ENCODE peak calls at places on chromosomes 7 and 10, in six cellular contexts. V is A172; W is stimulated activated CD4-positive, alpha-beta T cell treated with anti-CD3 and anti-CD28 coated beads, Interleukin-1b, Interleukin-23, amount 100 ng/mL, for 48 hours; E is omental fat pad; G is EH; T is activated T-cell treated with anti-CD3 and anti-CD28 coated beads, Interleukin-2, amount 50 U/mL, for 72 hours. J is an unnamed sample.
A peak's percentile ranks its signal among the peaks of the same experiment; 100 is the strongest.

GRCh38 chr7:1705856-1706255 is 35.8 kb downstream of the ELFN1 start:
- DNase-seq in E (peak; percentile 7), T (no peak), W (no peak), V (no peak), G (no peak), J (no peak)

GRCh38 chr10:100890696-100891271 is 22.0 kb upstream of the SLF2 start:
- DNase-seq in V (peak; percentile 98), G (peak; percentile 98), E (no peak), T (no peak), W (no peak), J (no peak)

GRCh38 chr10:35505241-35505873 is 99.8 kb upstream of the GJD4 start:
- DNase-seq in G (no peak), V (no peak), W (no peak), E (no peak), T (no peak), J (no peak)

GRCh38 chr7:108222236-108222892 is 92.2 kb upstream of the LAMB4 start:
- DNase-seq in W (no peak), E (no peak), G (peak; percentile 85), V (no peak), T (no peak), J (no peak)

GRCh38 chr7:44212018-44212417 is 11.2 kb downstream of the YKT6 start:
- DNase-seq in G (no peak), W (no peak), T (no peak), E (no peak), V (no peak), J (no peak)

GRCh38 chr10:2137549-2138174 is 400.3 kb upstream of the ADARB2 start:
- DNase-seq in E (no peak), T (no peak), V (peak; percentile 5), G (no peak), W (no peak), J (peak; percentile 52)

GRCh38 chr7:75611557-75612178 is 119.5 kb downstream of the SPDYE5 start:
- DNase-seq in G (no peak), T (no peak), V (no peak), E (no peak), W (no peak), J (no peak)

GRCh38 chr10:124701881-124702656 is 42.1 kb downstream of the FAM53B start:
- DNase-seq in V (no peak), G (no peak), W (peak; percentile 67), T (peak; percentile 40), E (no peak), J (no peak)

GRCh38 chr7:148566736-148567135 is 23.8 kb upstream of the C7orf33 start:
- DNase-seq in W (no peak), V (no peak), T (no peak), E (no peak), G (no peak), J (no peak)

GRCh38 chr7:44796034-44796503 is 412 bp upstream of the PPIA start:
- DNase-seq in W (no peak), E (no peak), T (no peak), V (peak; percentile 66), G (peak; percentile 73), J (peak; percentile 91)

GRCh38 chr7:92639213-92639896 is 49.2 kb upstream of the FAM133B start:
- DNase-seq in T (no peak), W (no peak), V (peak; percentile 51), G (no peak), E (no peak), J (no peak)

J was measured in NAMALWA.